ENCODE peak calls at places on chromosomes 6 and 20, in six cellular contexts. One of them, this sample, is unnamed.

GRCh38 chr20:32517914-32518592 is 67.1 kb downstream of the NOL4L start:
- DNase-seq in RWPE1: no peak
- DNase-seq in cardiac fibroblast: no peak
- DNase-seq in activated CD4-positive, CD25-positive, alpha-beta regulatory T cell treated with anti-CD3 and anti-CD28 coated beads, Interleukin-2, amount 50 U/mL, for 16 hours: no peak
- DNase-seq in upper lobe of left lung: no peak
- DNase-seq in NCI-H1105: no peak
- DNase-seq in this sample: no peak

GRCh38 chr6:21500314-21500713 is 93.2 kb upstream of the SOX4 start:
- DNase-seq in RWPE1: no peak
- DNase-seq in cardiac fibroblast: no peak
- DNase-seq in activated CD4-positive, CD25-positive, alpha-beta regulatory T cell treated with anti-CD3 and anti-CD28 coated beads, Interleukin-2, amount 50 U/mL, for 16 hours: no peak
- DNase-seq in upper lobe of left lung: no peak
- DNase-seq in NCI-H1105: peak
- DNase-seq in this sample: no peak

GRCh38 chr6:133888931-133889556 is at the start of gene TCF21:
- DNase-seq in RWPE1: no peak
- DNase-seq in cardiac fibroblast: peak
- DNase-seq in activated CD4-positive, CD25-positive, alpha-beta regulatory T cell treated with anti-CD3 and anti-CD28 coated beads, Interleukin-2, amount 50 U/mL, for 16 hours: no peak
- DNase-seq in upper lobe of left lung: no peak
- DNase-seq in NCI-H1105: no peak
- DNase-seq in this sample: peak

GRCh38 chr6:109867009-109867969 is 110.8 kb upstream of the GPR6 start:
- DNase-seq in RWPE1: no peak
- DNase-seq in cardiac fibroblast: peak
- DNase-seq in activated CD4-positive, CD25-positive, alpha-beta regulatory T cell treated with anti-CD3 and anti-CD28 coated beads, Interleukin-2, amount 50 U/mL, for 16 hours: no peak
- DNase-seq in upper lobe of left lung: no peak
- DNase-seq in NCI-H1105: no peak
- DNase-seq in this sample: peak

GRCh38 chr6:122789078-122789861 is at the start of gene SMPDL3A:
- DNase-seq in RWPE1: peak
- DNase-seq in cardiac fibroblast: peak
- DNase-seq in activated CD4-positive, CD25-positive, alpha-beta regulatory T cell treated with anti-CD3 and anti-CD28 coated beads, Interleukin-2, amount 50 U/mL, for 16 hours: no peak
- DNase-seq in upper lobe of left lung: peak
- DNase-seq in NCI-H1105: peak
- DNase-seq in this sample: peak

GRCh38 chr6:154937306-154938244 is 57.5 kb upstream of the TIAM2 start:
- DNase-seq in RWPE1: no peak
- DNase-seq in cardiac fibroblast: no peak
- DNase-seq in activated CD4-positive, CD25-positive, alpha-beta regulatory T cell treated with anti-CD3 and anti-CD28 coated beads, Interleukin-2, amount 50 U/mL, for 16 hours: no peak
- DNase-seq in upper lobe of left lung: no peak
- DNase-seq in NCI-H1105: no peak
- DNase-seq in this sample: no peak

GRCh38 chr6:16108996-16109658 is 19.8 kb upstream of the MYLIP start:
- DNase-seq in RWPE1: no peak
- DNase-seq in cardiac fibroblast: peak
- DNase-seq in activated CD4-positive, CD25-positive, alpha-beta regulatory T cell treated with anti-CD3 and anti-CD28 coated beads, Interleukin-2, amount 50 U/mL, for 16 hours: no peak
- DNase-seq in upper lobe of left lung: peak
- DNase-seq in NCI-H1105: no peak
- DNase-seq in this sample: no peak

GRCh38 chr6:125222531-125223455 is 69.2 kb downstream of the TPD52L1 start:
- DNase-seq in RWPE1: no peak
- DNase-seq in cardiac fibroblast: no peak
- DNase-seq in activated CD4-positive, CD25-positive, alpha-beta regulatory T cell treated with anti-CD3 and anti-CD28 coated beads, Interleukin-2, amount 50 U/mL, for 16 hours: no peak
- DNase-seq in upper lobe of left lung: no peak
- DNase-seq in NCI-H1105: no peak
- DNase-seq in this sample: no peak

GRCh38 chr6:13794184-13794583 is 20.2 kb downstream of the MCUR1 start:
- DNase-seq in RWPE1: no peak
- DNase-seq in cardiac fibroblast: peak
- DNase-seq in activated CD4-positive, CD25-positive, alpha-beta regulatory T cell treated with anti-CD3 and anti-CD28 coated beads, Interleukin-2, amount 50 U/mL, for 16 hours: no peak
- DNase-seq in upper lobe of left lung: no peak
- DNase-seq in NCI-H1105: no peak
- DNase-seq in this sample: peak